ENCODE peak calls at places on chromosomes 7 and 10, in six cellular contexts. L is IMR-90; N is K562; V is CD8-positive, alpha-beta T cell; D is heart left ventricle; S is upper lobe of right lung. T is an unnamed sample.

GRCh38 chr7:7329321-7329720 is 147.0 kb downstream of the C1GALT1 start:
- ATAC-seq in D (no peak), S (no peak), N (no peak), V (no peak), L (no peak), T (no peak)

GRCh38 chr10:128848807-128849206 is 618.2 kb upstream of the MGMT start:
- ATAC-seq in S (no peak), N (no peak), V (no peak), L (no peak), D (peak; percentile 62), T (no peak)

GRCh38 chr7:39633563-39634550 is 10.5 kb downstream of the RALA start:
- ATAC-seq in D (no peak), V (peak; percentile 90), L (no peak), S (no peak), N (peak; percentile 21), T (no peak)

GRCh38 chr10:47049906-47050305 is 138.7 kb downstream of the PTPN20 start:
- ATAC-seq in V (no peak), N (no peak), L (no peak), D (no peak), S (no peak), T (no peak)

GRCh38 chr10:80204193-80204714 is 1.1 kb downstream of the ANXA11 start:
- ATAC-seq in L (peak; percentile 3), V (no peak), N (peak; percentile 2), D (peak; percentile 25), S (peak; percentile 75), T (no peak)

GRCh38 chr7:107179326-107180163 is 10.7 kb downstream of the HBP1 start:
- ATAC-seq in S (no peak), D (no peak), V (no peak), N (peak; percentile 34), L (peak; percentile 22), T (no peak)

GRCh38 chr7:121286742-121287699 is 41.8 kb upstream of the WNT16 start:
- ATAC-seq in V (no peak), D (no peak), N (peak; percentile 47), S (no peak), L (no peak), T (no peak)

GRCh38 chr7:47582748-47583740 is 1.1 kb upstream of the TNS3 start:
- ATAC-seq in N (no peak), D (peak; percentile 29), S (peak; percentile 9), L (no peak), V (no peak), T (peak; percentile 42)

GRCh38 chr10:122164815-122165491 is 106.1 kb upstream of the BTBD16 start:
- ATAC-seq in N (no peak), S (peak; percentile 23), L (no peak), V (no peak), D (no peak), T (no peak)

GRCh38 chr7:144866189-144866588 is 30.3 kb upstream of the TPK1 start:
- ATAC-seq in S (no peak), D (no peak), N (no peak), L (no peak), V (no peak), T (no peak)

GRCh38 chr10:71973777-71974488 is 9.7 kb downstream of the CHST3 start:
- ATAC-seq in N (no peak), D (no peak), L (no peak), S (no peak), V (no peak), T (no peak)
- H3K4me1 ChIP-seq in N (peaks cover 12% of the 10 kb centered on the region), D (peaks cover 95% of the 10 kb centered on the region), L (peaks cover 30% of the 10 kb centered on the region), S (peaks cover 23% of the 10 kb centered on the region), V (no peaks in the 10 kb centered on the region), T (peaks cover 100% of the 10 kb centered on the region)

DNA sequence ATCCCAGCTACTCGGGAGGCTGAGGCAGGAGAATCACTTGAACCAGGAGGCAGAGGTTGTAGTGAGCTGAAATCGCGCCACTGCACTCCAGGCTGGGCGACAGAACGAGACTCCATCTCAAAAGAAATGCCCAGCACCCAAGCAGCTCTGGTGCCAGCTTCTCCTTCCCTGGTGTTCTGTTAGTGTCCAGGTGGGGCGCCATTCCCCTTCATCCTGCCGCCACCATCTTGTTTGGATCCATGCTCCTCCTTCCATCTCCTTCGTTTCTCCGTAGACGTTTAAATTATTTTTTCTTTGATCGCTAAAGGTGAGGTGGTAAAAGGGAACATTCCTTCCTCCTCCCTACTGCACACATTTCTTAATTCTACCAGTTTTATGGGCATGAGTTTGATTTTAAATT is 30.3 kb downstream of the PROSER2 start:
- ATAC-seq in S (no peak), D (no peak), V (no peak), L (no peak), N (peak; percentile 68), T (no peak)
- TF ChIP-seq CTCF in S (peak; percentile 12), D (no peak), V (no peak), L (no peak), N (peak; percentile 54), T (no peak)

GRCh38 chr10:99411546-99411945 is 18.9 kb downstream of the GOT1 start:
- ATAC-seq in L (no peak), V (no peak), S (no peak), N (no peak), D (peak; percentile 36), T (no peak)
- H3K36me3 ChIP-seq in L (peaks cover 4% of the 10 kb centered on the region), V (peaks cover 5% of the 10 kb centered on the region), S (peaks cover 13% of the 10 kb centered on the region), N (peaks cover 46% of the 10 kb centered on the region), D (peaks cover 46% of the 10 kb centered on the region), T (no peaks in the 10 kb centered on the region)

DNA sequence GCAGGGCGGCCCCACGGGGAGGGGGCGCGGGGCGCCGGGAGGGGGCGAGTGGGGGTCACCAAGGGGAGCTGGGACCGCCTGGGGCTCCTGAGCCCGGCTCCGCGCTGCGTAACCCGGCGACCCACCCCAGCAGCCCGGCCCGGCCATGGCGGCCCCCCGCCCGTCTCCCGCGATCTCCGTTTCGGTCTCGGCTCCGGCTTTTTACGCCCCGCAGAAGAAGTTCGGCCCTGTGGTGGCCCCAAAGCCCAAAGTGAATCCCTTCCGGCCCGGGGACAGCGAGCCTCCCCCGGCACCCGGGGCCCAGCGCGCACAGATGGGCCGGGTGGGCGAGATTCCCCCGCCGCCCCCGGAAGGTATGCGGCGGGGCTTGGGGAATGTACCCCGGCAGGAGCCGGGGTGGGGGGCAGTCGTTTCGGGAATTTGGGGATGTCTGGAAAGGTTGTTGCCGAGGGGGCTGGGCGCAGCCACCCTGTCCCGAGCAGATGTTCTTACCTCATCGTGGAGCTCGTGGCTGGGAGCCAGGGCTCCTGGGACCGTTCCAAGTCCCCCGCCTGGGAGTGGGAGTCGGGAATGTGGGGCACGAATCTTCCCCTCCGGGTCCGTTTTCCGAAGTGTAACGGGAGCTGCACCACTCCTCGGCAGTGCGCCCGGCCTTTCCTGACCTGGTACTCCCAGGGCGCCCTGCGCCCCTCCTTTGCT is 431 bp downstream of the ZYX start:
- ATAC-seq in D (peak; percentile 2), N (peak; percentile 0), V (peak; percentile 1), S (no peak), L (peak; percentile 0), T (peak; percentile 5)
- H3K4me1 ChIP-seq in D (peaks cover 62% of the 10 kb centered on the region), N (peaks cover 37% of the 10 kb centered on the region), V (peaks cover 80% of the 10 kb centered on the region), S (peaks cover 55% of the 10 kb centered on the region), L (peaks cover 31% of the 10 kb centered on the region), T (no peaks in the 10 kb centered on the region)

GRCh38 chr10:86068532-86069337 is 297.9 kb downstream of the GRID1 start:
- ATAC-seq in L (no peak), N (no peak), V (no peak), S (no peak), D (peak; percentile 82), T (no peak)
- TF ChIP-seq CTCF in L (no peak), N (no peak), V (no peak), S (no peak), D (peak; percentile 23), T (no peak)

GRCh38 chr7:5195157-5195556 is 5.1 kb downstream of the WIPI2 start:
- ATAC-seq in V (no peak), D (no peak), N (no peak), S (no peak), L (no peak), T (no peak)
- H3K36me3 ChIP-seq in V (peaks cover 23% of the 10 kb centered on the region), D (peaks cover 41% of the 10 kb centered on the region), N (peaks cover 43% of the 10 kb centered on the region), S (peaks cover 42% of the 10 kb centered on the region), L (peaks cover 23% of the 10 kb centered on the region), T (peaks cover 42% of the 10 kb centered on the region)

T was measured in gastroesophageal sphincter.